ENCODE peak calls at places on chromosomes 3 and 15, in ten cellular contexts. R is left ventricle myocardium inferior; C is mucosa of descending colon; N is naive thymus-derived CD4-positive, alpha-beta T cell; E is ascending aorta; Z is ovary; G is thyroid gland; K is skeletal muscle cell; I is H7; B is AG04450. X is an unnamed sample.

GRCh38 chr3:39806820-39807219 is 2.6 kb upstream of the MYRIP start:
- DNase-seq in R (no peak), E (no peak), I (no peak), G (no peak), N (no peak), K (no peak), Z (no peak), B (no peak), C (no peak), X (no peak)

GRCh38 chr15:60135961-60136360 is 131.8 kb downstream of the FOXB1 start:
- DNase-seq in C (no peak), R (no peak), K (no peak), Z (no peak), I (no peak), N (no peak), E (no peak), B (no peak), G (no peak), X (no peak)

GRCh38 chr3:127069814-127070440 is 87.0 kb downstream of the PLXNA1 start:
- DNase-seq in B (no peak), Z (no peak), N (no peak), R (no peak), E (no peak), G (no peak), K (no peak), I (no peak), C (no peak), X (no peak)

GRCh38 chr3:157135671-157136396 is 24.1 kb downstream of the CCNL1 start:
- DNase-seq in K (peak; percentile 78), Z (no peak), B (no peak), N (no peak), G (no peak), R (no peak), C (no peak), E (no peak), I (no peak), X (no peak)

GRCh38 chr3:147393261-147393964 is 12.9 kb downstream of the ZIC4 start:
- DNase-seq in N (no peak), Z (no peak), C (no peak), B (no peak), K (no peak), I (peak; percentile 94), E (no peak), R (no peak), G (no peak), X (peak; percentile 93)

GRCh38 chr3:120420855-120421570 is 29.8 kb downstream of the FSTL1 start:
- DNase-seq in I (no peak), K (peak; percentile 51), C (no peak), E (peak; percentile 81), B (no peak), R (no peak), N (no peak), G (no peak), Z (no peak), X (no peak)

GRCh38 chr3:37852771-37853170 is 8.9 kb upstream of the CTDSPL start:
- DNase-seq in G (no peak), Z (no peak), I (no peak), K (no peak), N (no peak), B (no peak), R (no peak), C (no peak), E (no peak), X (no peak)

GRCh38 chr3:68666409-68667193 is 265.7 kb downstream of the TAFA4 start:
- DNase-seq in I (no peak), Z (no peak), K (no peak), C (no peak), G (no peak), B (no peak), N (no peak), R (no peak), E (no peak), X (no peak)

GRCh38 chr3:10678796-10679376 is 137.1 kb upstream of the SLC6A11 start:
- DNase-seq in I (no peak), R (no peak), B (no peak), K (no peak), G (no peak), C (no peak), E (no peak), N (no peak), Z (no peak), X (no peak)

GRCh38 chr15:43266834-43267233 is at the start of gene TGM5:
- DNase-seq in E (peak; percentile 25), G (peak; percentile 15), K (no peak), B (no peak), C (peak; percentile 42), Z (no peak), N (no peak), I (no peak), R (no peak), X (no peak)

GRCh38 chr3:78860567-78860966 is 907.2 kb downstream of the ROBO1 start:
- DNase-seq in G (no peak), I (no peak), E (no peak), B (no peak), R (no peak), K (no peak), Z (no peak), N (no peak), C (no peak), X (no peak)

DNA sequence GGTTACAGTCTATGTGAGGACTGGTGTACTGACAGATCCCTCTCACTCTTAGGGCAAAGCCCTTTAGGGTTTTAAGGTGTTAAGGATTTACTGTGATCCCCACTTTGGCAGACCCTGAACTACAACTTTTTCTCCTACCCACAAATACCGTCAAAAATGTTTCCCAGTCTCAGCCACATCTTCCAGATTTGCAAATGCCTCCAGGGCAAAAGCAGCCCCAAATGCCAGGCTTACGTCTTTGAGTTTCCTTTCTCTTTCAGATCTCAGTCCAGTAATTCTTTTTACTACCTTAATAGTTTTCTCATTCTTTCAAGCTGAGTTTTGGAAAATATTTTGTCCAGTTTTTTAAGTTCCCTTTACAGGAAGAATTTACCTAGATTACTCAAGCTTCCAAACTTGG is 13.4 kb upstream of the ITGA11 start:
- DNase-seq in E (no peak), C (no peak), B (no peak), I (no peak), G (no peak), K (no peak), N (no peak), R (no peak), Z (no peak), X (no peak)
- H3K4me3 ChIP-seq in E (no peak overlapping the region), C (no peak overlapping the region), B (no peak overlapping the region), I (no peak overlapping the region), G (no peak overlapping the region), K (no peak overlapping the region), N (no peak overlapping the region), R (no peak overlapping the region), Z (no peak overlapping the region), X (no peak overlapping the region)

DNA sequence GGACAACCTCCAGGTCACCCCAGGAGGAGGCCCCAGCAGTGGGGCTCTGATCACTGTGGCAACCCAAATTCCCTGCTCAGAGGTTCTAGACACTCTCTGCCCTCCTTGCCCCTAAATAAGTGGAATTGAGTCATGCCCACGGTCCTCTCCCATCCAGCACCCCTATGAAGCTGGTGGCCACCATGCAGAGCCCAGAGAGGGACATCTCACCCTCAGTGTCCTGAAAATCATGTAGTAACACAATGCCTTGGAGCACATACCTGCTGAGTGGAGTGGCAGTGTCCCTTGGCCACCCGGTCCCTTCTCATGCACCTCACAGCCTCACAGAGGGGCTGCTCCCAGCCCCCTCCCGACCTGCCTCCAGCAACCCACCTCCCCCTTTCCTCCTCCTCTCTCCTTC is 114.3 kb upstream of the MEF2A start:
- DNase-seq in E (peak; percentile 60), N (no peak), I (no peak), R (no peak), C (no peak), Z (no peak), G (no peak), B (no peak), K (no peak), X (no peak)
- H3K4me3 ChIP-seq in E (no peak overlapping the region), N (no peak overlapping the region), I (no peak overlapping the region), R (no peak overlapping the region), C (no peak overlapping the region), Z (no peak overlapping the region), G (no peak overlapping the region), B (no peak overlapping the region), K (no peak overlapping the region), X (no peak overlapping the region)

DNA sequence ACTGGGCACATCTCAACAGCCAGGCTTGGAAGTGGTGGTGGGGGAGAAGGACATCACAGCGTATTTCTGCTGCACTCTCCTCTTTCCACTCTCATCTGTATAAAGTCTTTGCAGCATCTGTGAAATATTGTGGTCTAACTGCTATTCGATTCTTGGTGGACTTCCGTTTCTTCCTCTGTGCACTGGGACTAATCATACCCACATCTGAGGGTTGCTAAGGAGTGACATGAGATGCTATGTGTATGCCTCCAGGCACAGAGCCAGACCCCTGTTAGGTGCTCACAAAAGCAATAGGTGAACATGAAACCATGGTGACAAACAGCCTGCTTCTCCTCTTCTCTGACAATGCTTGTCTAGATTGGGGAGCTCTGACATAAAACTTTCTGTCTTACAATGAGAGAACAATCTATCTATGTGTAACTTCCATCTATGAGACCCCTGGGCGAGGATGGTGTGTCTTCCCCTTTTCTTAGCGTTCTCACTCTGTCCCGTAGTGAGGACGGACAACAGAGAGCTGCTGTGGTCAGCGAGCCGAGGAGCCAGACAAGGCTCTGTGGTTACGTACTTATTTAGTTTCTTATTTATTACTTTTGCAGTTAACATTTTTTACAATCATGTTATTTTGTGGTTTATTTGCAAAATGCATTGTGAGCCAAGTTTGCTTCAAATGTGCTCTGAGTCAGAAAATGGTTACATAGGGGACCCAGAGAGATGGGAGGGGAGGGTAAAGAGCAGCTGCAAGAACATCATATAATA is 196.7 kb upstream of the TPRG1 start:
- DNase-seq in R (no peak), E (no peak), B (no peak), Z (no peak), N (no peak), I (no peak), G (no peak), C (no peak), K (peak; percentile 58), X (no peak)
- H3K4me3 ChIP-seq in R (no peak overlapping the region), E (no peak overlapping the region), B (peak overlapping the region; percentile 11), Z (no peak overlapping the region), N (no peak overlapping the region), I (no peak overlapping the region), G (no peak overlapping the region), C (no peak overlapping the region), K (peak overlapping the region; percentile 10), X (peak overlapping the region; percentile 21)

DNA sequence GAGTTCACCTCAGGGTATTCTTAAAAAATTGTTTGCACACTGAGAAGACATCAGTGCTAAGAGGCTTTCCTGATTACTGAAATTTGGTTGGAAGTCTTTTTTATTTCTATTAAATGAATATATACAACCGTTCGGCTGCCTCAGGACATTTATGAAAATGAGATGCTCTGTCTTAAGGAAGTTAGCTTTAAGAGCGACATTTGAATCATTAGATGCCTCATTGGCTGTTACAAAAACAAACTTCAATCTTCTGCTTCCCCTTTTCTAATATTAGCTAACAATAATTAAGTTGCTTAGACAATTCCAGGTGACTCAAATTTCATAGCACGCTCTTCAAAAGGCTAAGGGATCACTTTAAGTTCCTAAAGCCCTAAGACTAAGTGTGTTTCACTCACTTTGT is 673.7 kb downstream of the FHIT start:
- DNase-seq in R (no peak), N (no peak), B (no peak), I (no peak), K (no peak), E (no peak), C (no peak), G (no peak), Z (no peak), X (no peak)
- H3K4me3 ChIP-seq in R (no peak overlapping the region), N (no peak overlapping the region), B (no peak overlapping the region), I (no peak overlapping the region), K (no peak overlapping the region), E (no peak overlapping the region), C (no peak overlapping the region), G (no peak overlapping the region), Z (no peak overlapping the region), X (no peak overlapping the region)